ENCODE peak calls at places on chromosome 16, in six cellular contexts. C is stimulated activated CD4-positive, alpha-beta T cell treated with anti-CD3 and anti-CD28 coated beads, Interleukin-15, amount 100 ng/mL, for 1 hour; G is stromal cell of bone marrow; Q is Right ventricle myocardium inferior; T is AG09309; J is T-helper 22 cell. D is an unnamed sample.

GRCh38 chr16:51388516-51388951 is 237.5 kb upstream of the SALL1 start:
- DNase-seq in J (no peak), T (no peak), G (no peak), Q (no peak), C (no peak), D (no peak)

GRCh38 chr16:154223-155030 is 2.0 kb downstream of the HBZ start:
- DNase-seq in C (no peak), J (no peak), G (no peak), T (no peak), Q (no peak), D (peak)

GRCh38 chr16:66052745-66053144 is 313.7 kb upstream of the CDH5 start:
- DNase-seq in Q (no peak), C (no peak), T (no peak), G (no peak), J (no peak), D (no peak)

GRCh38 chr16:55323637-55324490 is at the start of gene IRX6:
- DNase-seq in C (no peak), Q (peak), G (peak), J (no peak), T (peak), D (peak)

GRCh38 chr16:78045865-78046581 is 23.7 kb downstream of the CLEC3A start:
- DNase-seq in J (no peak), C (peak), T (no peak), G (peak), Q (no peak), D (no peak)

GRCh38 chr16:84059111-84059510 is 16.5 kb upstream of the SLC38A8 start:
- DNase-seq in C (no peak), J (no peak), G (no peak), T (no peak), Q (no peak), D (no peak)

GRCh38 chr16:85528528-85529387 is 84.4 kb upstream of the GSE1 start:
- DNase-seq in G (no peak), Q (peak), J (no peak), T (no peak), C (no peak), D (no peak)

GRCh38 chr16:25037632-25038031 is 22.5 kb upstream of the ARHGAP17 start:
- DNase-seq in G (no peak), Q (no peak), J (no peak), T (no peak), C (no peak), D (no peak)

GRCh38 chr16:49649013-49649785 is 206.7 kb downstream of the ZNF423 start:
- DNase-seq in G (peak), J (no peak), Q (no peak), C (no peak), T (no peak), D (no peak)

GRCh38 chr16:79653337-79654000 is 52.9 kb upstream of the MAF start:
- DNase-seq in T (no peak), J (no peak), G (no peak), Q (peak), C (no peak), D (no peak)